ENCODE peak calls at places on chromosomes 13 and 19, in six cellular contexts. E, K, U, P, D and X are unnamed samples.

GRCh38 chr19:20423381-20424207 is 142.0 kb downstream of the ZNF737 start:
- DNase-seq in E (peak; percentile 56), K (no peak), U (no peak), P (peak; percentile 44), D (peak; percentile 15), X (peak; percentile 73)

GRCh38 chr13:23985846-23986245 is 88.5 kb upstream of the C1QTNF9B start:
- DNase-seq in E (no peak), K (peak; percentile 78), U (no peak), P (no peak), D (no peak), X (no peak)

GRCh38 chr13:31161583-31162150 is at the start of gene HSPH1:
- DNase-seq in E (peak; percentile 98), K (peak; percentile 99), U (peak; percentile 89), P (peak; percentile 99), D (peak; percentile 94), X (peak; percentile 98)

GRCh38 chr19:17076539-17076919 is 952 bp downstream of the MYO9B start:
- DNase-seq in E (no peak), K (no peak), U (no peak), P (peak; percentile 27), D (no peak), X (no peak)

GRCh38 chr13:90415902-90416301 is 931.6 kb upstream of the MIR17HG start:
- DNase-seq in E (no peak), K (no peak), U (no peak), P (no peak), D (no peak), X (no peak)

GRCh38 chr19:33374406-33374703 is 846 bp downstream of the CEBPG start:
- DNase-seq in E (no peak), K (no peak), U (no peak), P (no peak), D (peak; percentile 53), X (no peak)

GRCh38 chr19:7787141-7787540 is 24.1 kb downstream of the CLEC4M start:
- DNase-seq in E (no peak), K (no peak), U (no peak), P (no peak), D (no peak), X (no peak)

GRCh38 chr13:102097708-102098107 is 304.1 kb downstream of the FGF14 start:
- DNase-seq in E (no peak), K (no peak), U (no peak), P (no peak), D (no peak), X (no peak)

GRCh38 chr19:16199275-16199932 is 1.7 kb downstream of the AP1M1 start:
- DNase-seq in E (peak; percentile 57), K (no peak), U (no peak), P (no peak), D (no peak), X (no peak)

GRCh38 chr19:9857920-9858746 is 23.0 kb downstream of the PIN1 start:
- DNase-seq in E (no peak), K (no peak), U (no peak), P (no peak), D (no peak), X (no peak)

GRCh38 chr19:24033962-24034342 is 53.0 kb upstream of the ZNF254 start:
- DNase-seq in E (peak; percentile 60), K (peak; percentile 92), U (no peak), P (peak; percentile 62), D (peak; percentile 45), X (no peak)
- TF ChIP-seq EP300 in E (no peak), K (no peak), U (no peak), P (no peak), D (no peak), X (no peak)

GRCh38 chr19:18419699-18420460 is 682 bp downstream of the SSBP4 start:
- DNase-seq in E (no peak), K (no peak), U (no peak), P (peak; percentile 65), D (peak; percentile 79), X (peak; percentile 88)

GRCh38 chr19:18423258-18424020 is 4.2 kb downstream of the SSBP4 start:
- DNase-seq in E (no peak), K (no peak), U (no peak), P (no peak), D (no peak), X (no peak)

GRCh38 chr19:18422530-18423191 is 3.5 kb downstream of the SSBP4 start:
- DNase-seq in E (no peak), K (no peak), U (no peak), P (no peak), D (no peak), X (peak; percentile 50)

GRCh38 chr19:18420931-18421330 is 1.7 kb downstream of the SSBP4 start:
- DNase-seq in E (no peak), K (no peak), U (no peak), P (no peak), D (no peak), X (no peak)

DNA sequence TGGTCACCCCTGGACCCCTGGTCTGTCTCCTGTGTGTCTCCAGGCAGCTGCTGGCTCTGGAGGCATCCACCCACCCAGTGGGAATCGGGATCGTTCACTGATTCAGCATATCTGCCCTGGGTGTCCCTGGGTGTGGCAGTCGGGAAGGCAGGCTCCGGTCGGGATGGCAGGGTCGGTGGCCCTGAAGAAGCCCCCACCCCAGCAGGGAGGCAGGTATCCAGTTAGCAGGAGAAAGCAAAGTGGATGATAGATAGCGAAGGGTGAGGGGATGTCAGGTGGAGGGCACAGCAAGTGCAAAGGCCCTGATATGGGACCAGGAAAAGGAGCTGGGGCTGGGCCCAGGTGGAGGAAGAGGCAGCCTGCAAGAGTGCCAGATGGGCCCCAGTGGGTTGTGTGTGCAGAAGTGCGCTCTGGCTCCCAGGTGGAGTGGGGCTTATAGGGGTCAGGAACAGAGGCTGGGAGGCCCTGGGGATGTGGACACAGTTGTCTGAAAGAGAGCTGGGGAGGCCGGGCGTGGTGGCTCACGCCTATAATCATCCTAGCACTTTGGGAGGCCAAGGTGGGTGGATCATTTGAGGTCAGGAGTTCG is 2.3 kb downstream of the SSBP4 start:
- DNase-seq in E (no peak), K (no peak), U (no peak), P (no peak), D (no peak), X (no peak)
- TF ChIP-seq POLR2AphosphoS5 in E (no peak), K (no peak), U (no peak), P (no peak), D (no peak), X (no peak)

GRCh38 chr19:18313398-18313797 is 9.5 kb downstream of the LSM4 start:
- DNase-seq in E (no peak), K (no peak), U (no peak), P (no peak), D (no peak), X (no peak)
- TF ChIP-seq EP300 in E (no peak), K (no peak), U (no peak), P (no peak), D (no peak), X (no peak)

DNA sequence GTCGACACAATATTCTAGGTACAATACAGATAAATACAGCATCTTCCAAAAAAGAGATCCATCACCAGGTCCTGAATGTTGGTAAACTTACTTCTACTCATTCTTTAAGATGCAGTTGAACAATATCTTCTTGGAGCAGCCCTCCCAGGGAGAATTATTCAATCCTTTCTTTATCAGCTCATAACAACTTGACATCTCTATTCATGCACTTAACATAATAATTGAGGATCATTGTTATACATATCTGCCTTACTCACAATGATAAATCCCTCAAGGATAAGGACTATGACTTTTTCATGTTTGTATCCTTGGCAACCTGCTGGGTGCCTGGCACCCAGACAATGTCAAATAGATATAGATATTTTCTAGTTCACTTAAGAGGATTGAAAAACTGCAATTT is 219.5 kb downstream of the POU4F1 start:
- DNase-seq in E (no peak), K (no peak), U (no peak), P (no peak), D (no peak), X (no peak)
- TF ChIP-seq POLR2AphosphoS5 in E (no peak), K (no peak), U (no peak), P (no peak), D (no peak), X (no peak)

DNA sequence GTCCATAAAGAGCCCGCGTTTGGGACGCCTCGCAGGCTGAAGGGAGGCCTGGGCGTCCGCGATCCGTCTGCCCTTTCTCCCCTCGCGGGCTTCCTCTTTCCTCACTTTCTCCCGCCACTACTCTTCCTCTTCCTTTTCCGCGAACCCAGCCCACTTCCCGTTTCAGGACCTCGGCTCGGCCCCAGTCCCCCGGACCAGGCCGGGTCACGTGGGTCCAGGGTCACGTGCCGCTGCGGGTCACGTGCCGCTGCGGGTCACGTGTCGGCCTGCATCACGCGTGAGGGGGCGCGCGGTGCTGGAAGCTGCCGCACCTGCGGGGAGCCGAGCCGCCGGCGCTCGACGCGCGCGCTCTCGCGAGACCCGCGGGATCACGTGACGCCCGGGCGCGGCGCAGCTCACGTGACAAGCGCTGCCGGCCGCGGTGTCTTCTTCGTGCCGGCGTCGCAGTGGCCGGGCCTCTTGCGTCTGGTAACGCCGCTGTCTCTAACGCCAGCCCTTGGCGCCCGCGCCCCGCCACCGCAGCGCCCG is at the start of gene LAMP1:
- DNase-seq in E (peak; percentile 99), K (peak; percentile 100), U (peak; percentile 87), P (peak; percentile 98), D (peak; percentile 99), X (peak; percentile 94)
- TF ChIP-seq EP300 in E (peak; percentile 65), K (peak; percentile 31), U (no peak), P (peak; percentile 91), D (peak; percentile 74), X (peak; percentile 97)

GRCh38 chr19:45822716-45823115 is 7.6 kb upstream of the RSPH6A start:
- DNase-seq in E (no peak), K (no peak), U (no peak), P (no peak), D (no peak), X (no peak)

GRCh38 chr19:45825263-45825605 is 10.1 kb upstream of the RSPH6A start:
- DNase-seq in E (no peak), K (no peak), U (no peak), P (no peak), D (no peak), X (no peak)

GRCh38 chr19:45823182-45823581 is 8.1 kb upstream of the RSPH6A start:
- DNase-seq in E (no peak), K (no peak), U (no peak), P (no peak), D (no peak), X (no peak)

GRCh38 chr19:45824531-45825262 is 9.6 kb upstream of the RSPH6A start:
- DNase-seq in E (no peak), K (no peak), U (no peak), P (no peak), D (no peak), X (no peak)

GRCh38 chr19:45824041-45824471 is 8.9 kb upstream of the RSPH6A start:
- DNase-seq in E (peak; percentile 71), K (no peak), U (no peak), P (no peak), D (no peak), X (no peak)
- TF ChIP-seq POLR2AphosphoS5 in E (no peak), K (peak; percentile 9), U (no peak), P (peak; percentile 20), D (no peak), X (no peak)